ENCODE peak calls at places on chromosomes 4 and X, in ten cellular contexts. C is choroid plexus epithelial cell, O is mesothelial cell of epicardium, N is upper lobe of right lung, K is lower leg skin, J is HCT116, L is HL-60, V is AG04449, D is epithelial cell of esophagus, P is pancreas. U is an unnamed sample.

GRCh38 chrX:151790421-151791160 is 56.0 kb downstream of the CNGA2 start:
- DNase-seq in O (no peak), N (no peak), D (no peak), C (peak), K (no peak), J (no peak), P (no peak), V (no peak), L (no peak), U (no peak)

GRCh38 chrX:134206221-134206620 is 30.8 kb upstream of the CCDC160 start:
- DNase-seq in L (no peak), N (no peak), D (no peak), P (no peak), C (no peak), O (no peak), K (no peak), J (no peak), V (no peak), U (no peak)

GRCh38 chrX:48802089-48802812 is 384 bp downstream of the HDAC6 start:
- DNase-seq in L (peak), K (peak), D (peak), O (no peak), P (peak), C (peak), N (peak), V (peak), J (peak), U (peak)

GRCh38 chrX:132489256-132490085 is 633 bp upstream of the MBNL3 start:
- DNase-seq in O (peak), J (no peak), K (peak), P (peak), C (peak), V (no peak), L (peak), D (peak), N (peak), U (no peak)

GRCh38 chr4:5863461-5864113 is 29.3 kb downstream of the CRMP1 start:
- DNase-seq in L (no peak), C (peak), K (no peak), O (no peak), J (peak), P (no peak), N (no peak), V (peak), D (peak), U (peak)

GRCh38 chr4:23207059-23207458 is 514.3 kb downstream of the GBA3 start:
- DNase-seq in V (no peak), P (no peak), N (no peak), J (no peak), O (no peak), D (no peak), C (no peak), K (no peak), L (no peak), U (no peak)

GRCh38 chr4:83724488-83725060 is 188.7 kb downstream of the GPAT3 start:
- DNase-seq in K (no peak), V (no peak), C (no peak), L (no peak), N (no peak), O (no peak), P (no peak), D (no peak), J (no peak), U (no peak)

GRCh38 chr4:143406523-143406922 is 69.8 kb downstream of the GAB1 start:
- DNase-seq in K (no peak), O (no peak), C (peak), L (no peak), V (no peak), N (no peak), P (peak), J (no peak), D (no peak), U (no peak)

GRCh38 chr4:112296949-112297483 is at the start of gene ALPK1:
- DNase-seq in K (no peak), J (peak), O (no peak), D (peak), N (no peak), V (peak), P (no peak), C (peak), L (peak), U (peak)

GRCh38 chr4:31088600-31089230 is 368.5 kb downstream of the PCDH7 start:
- DNase-seq in P (no peak), V (no peak), O (no peak), J (peak), D (peak), C (peak), K (no peak), L (no peak), N (no peak), U (no peak)

GRCh38 chr4:22824091-22824490 is 131.4 kb downstream of the GBA3 start:
- DNase-seq in P (no peak), C (no peak), K (no peak), L (no peak), J (no peak), D (peak), N (no peak), V (no peak), O (no peak), U (no peak)

GRCh38 chr4:53763813-53764597 is 172.7 kb upstream of the LNX1 start:
- DNase-seq in J (no peak), D (peak), P (no peak), O (no peak), N (no peak), K (no peak), C (peak), L (no peak), V (peak), U (peak)

GRCh38 chr4:7902101-7902553 is 37.5 kb downstream of the AFAP1 start:
- DNase-seq in N (no peak), J (no peak), L (no peak), D (no peak), O (no peak), K (no peak), P (no peak), V (no peak), C (no peak), U (no peak)

GRCh38 chrX:153879741-153880439 is 6.1 kb downstream of the L1CAM start:
- DNase-seq in O (no peak), V (no peak), P (no peak), L (no peak), K (no peak), N (no peak), C (no peak), J (no peak), D (no peak), U (no peak)

GRCh38 chr4:21769404-21770147 is 179.0 kb downstream of the KCNIP4 start:
- DNase-seq in V (no peak), O (no peak), N (no peak), J (no peak), L (no peak), D (peak), P (no peak), K (no peak), C (peak), U (peak)

GRCh38 chr4:150972592-150972991 is 42.5 kb downstream of the LRBA start:
- DNase-seq in O (no peak), K (no peak), N (no peak), J (no peak), D (no peak), P (no peak), L (no peak), C (peak), V (no peak), U (no peak)

GRCh38 chr4:57905965-57906364 is 795.8 kb upstream of the IGFBP7 start:
- DNase-seq in P (no peak), K (no peak), J (no peak), N (no peak), C (no peak), V (no peak), O (no peak), L (no peak), D (peak), U (no peak)

GRCh38 chr4:185810746-185811508 is 1.1 kb downstream of the SORBS2 start:
- DNase-seq in P (no peak), V (no peak), D (peak), K (no peak), O (no peak), C (no peak), N (no peak), L (no peak), J (no peak), U (no peak)

GRCh38 chrX:43939187-43939926 is 33.8 kb downstream of the NDP start:
- DNase-seq in V (no peak), J (no peak), C (peak), O (no peak), P (no peak), L (no peak), N (no peak), D (peak), K (no peak), U (no peak)
- TF ChIP-seq CTCF in V (no peak), J (peak), C (no peak), O (no peak), P (no peak), L (no peak), N (no peak), D (peak), K (no peak), U (no peak)

GRCh38 chrX:83934220-83934619 is 73.3 kb downstream of the CYLC1 start:
- DNase-seq in N (no peak), V (no peak), L (no peak), P (no peak), J (no peak), C (no peak), K (no peak), O (no peak), D (no peak), U (no peak)
- TF ChIP-seq CTCF in N (no peak), V (no peak), L (no peak), P (no peak), J (no peak), C (no peak), K (no peak), O (no peak), D (no peak), U (no peak)

GRCh38 chr4:82463221-82463620 is 32.8 kb downstream of the ENOPH1 start:
- DNase-seq in P (no peak), N (no peak), V (no peak), O (no peak), L (no peak), C (no peak), K (no peak), D (no peak), J (no peak), U (no peak)
- TF ChIP-seq CTCF in P (no peak), N (no peak), V (no peak), O (no peak), L (no peak), C (no peak), K (no peak), D (no peak), J (no peak), U (no peak)

GRCh38 chr4:99947608-99948007 is 1.2 kb upstream of the DNAJB14 start:
- DNase-seq in C (no peak), J (no peak), D (no peak), V (no peak), K (no peak), O (no peak), N (no peak), L (no peak), P (no peak), U (no peak)

GRCh38 chr4:99945718-99946345 is 586 bp downstream of the DNAJB14 start:
- DNase-seq in O (peak), D (peak), K (no peak), N (no peak), L (no peak), V (no peak), J (no peak), P (no peak), C (peak), U (no peak)

GRCh38 chr4:99946346-99947189 is at the start of gene DNAJB14:
- DNase-seq in C (peak), P (peak), K (peak), V (no peak), O (peak), L (peak), N (peak), J (peak), D (peak), U (no peak)

GRCh38 chr4:99947190-99947578 is 766 bp upstream of the DNAJB14 start:
- DNase-seq in J (no peak), L (peak), D (no peak), V (no peak), P (no peak), N (no peak), C (peak), K (no peak), O (no peak), U (no peak)

GRCh38 chr4:99943904-99944437 is 2.4 kb downstream of the DNAJB14 start:
- DNase-seq in P (no peak), L (no peak), D (no peak), O (no peak), V (no peak), J (no peak), K (no peak), C (no peak), N (no peak), U (no peak)
- TF ChIP-seq CTCF in P (no peak), L (no peak), D (no peak), O (no peak), V (no peak), J (no peak), K (no peak), C (no peak), N (no peak), U (no peak)

GRCh38 chrX:125205084-125205917 is 114.4 kb upstream of the TEX13C start:
- DNase-seq in D (peak), O (peak), K (peak), L (peak), V (no peak), C (peak), J (no peak), P (peak), N (no peak), U (no peak)
- TF ChIP-seq CTCF in D (no peak), O (no peak), K (no peak), L (no peak), V (no peak), C (no peak), J (no peak), P (no peak), N (no peak), U (peak)

DNA sequence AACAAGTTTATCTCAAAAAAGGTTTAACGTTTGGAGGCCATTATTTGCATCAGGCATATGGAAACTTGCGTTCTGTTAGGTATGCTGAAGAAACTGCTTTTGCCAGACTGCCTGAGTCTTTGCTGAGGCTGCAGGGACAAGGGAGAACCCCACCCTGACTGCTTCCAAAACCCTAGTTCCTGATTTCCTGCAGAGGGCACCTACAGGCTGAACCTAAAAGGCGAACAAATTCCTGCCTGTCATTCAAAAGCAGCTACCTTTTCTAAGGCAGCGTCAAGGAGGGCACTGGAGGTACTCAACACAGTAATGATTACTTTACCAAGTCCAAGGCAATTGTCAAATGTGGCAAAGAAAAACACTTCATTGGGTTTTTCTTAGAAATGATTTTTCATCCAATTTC is 578 bp upstream of the CORIN start:
- DNase-seq in J (no peak), O (no peak), L (no peak), C (no peak), K (no peak), D (peak), N (no peak), V (no peak), P (no peak), U (no peak)
- TF ChIP-seq CTCF in J (no peak), O (no peak), L (no peak), C (peak), K (no peak), D (peak), N (no peak), V (no peak), P (no peak), U (no peak)

GRCh38 chr4:99324361-99324760 is 3.2 kb upstream of the ADH1B start:
- DNase-seq in V (no peak), J (no peak), D (no peak), N (no peak), C (peak), K (no peak), L (no peak), P (no peak), O (no peak), U (no peak)

GRCh38 chr4:99317354-99317753 is 3.8 kb downstream of the ADH1B start:
- DNase-seq in N (no peak), V (no peak), P (no peak), C (no peak), K (no peak), D (no peak), J (no peak), O (no peak), L (no peak), U (no peak)

GRCh38 chr4:99324978-99325377 is 3.8 kb upstream of the ADH1B start:
- DNase-seq in L (no peak), C (peak), D (peak), N (peak), V (peak), O (no peak), P (peak), K (peak), J (no peak), U (no peak)

GRCh38 chr4:99323761-99324160 is 2.6 kb upstream of the ADH1B start:
- DNase-seq in K (no peak), V (no peak), O (no peak), C (peak), D (no peak), L (no peak), P (no peak), J (no peak), N (no peak), U (no peak)

DNA sequence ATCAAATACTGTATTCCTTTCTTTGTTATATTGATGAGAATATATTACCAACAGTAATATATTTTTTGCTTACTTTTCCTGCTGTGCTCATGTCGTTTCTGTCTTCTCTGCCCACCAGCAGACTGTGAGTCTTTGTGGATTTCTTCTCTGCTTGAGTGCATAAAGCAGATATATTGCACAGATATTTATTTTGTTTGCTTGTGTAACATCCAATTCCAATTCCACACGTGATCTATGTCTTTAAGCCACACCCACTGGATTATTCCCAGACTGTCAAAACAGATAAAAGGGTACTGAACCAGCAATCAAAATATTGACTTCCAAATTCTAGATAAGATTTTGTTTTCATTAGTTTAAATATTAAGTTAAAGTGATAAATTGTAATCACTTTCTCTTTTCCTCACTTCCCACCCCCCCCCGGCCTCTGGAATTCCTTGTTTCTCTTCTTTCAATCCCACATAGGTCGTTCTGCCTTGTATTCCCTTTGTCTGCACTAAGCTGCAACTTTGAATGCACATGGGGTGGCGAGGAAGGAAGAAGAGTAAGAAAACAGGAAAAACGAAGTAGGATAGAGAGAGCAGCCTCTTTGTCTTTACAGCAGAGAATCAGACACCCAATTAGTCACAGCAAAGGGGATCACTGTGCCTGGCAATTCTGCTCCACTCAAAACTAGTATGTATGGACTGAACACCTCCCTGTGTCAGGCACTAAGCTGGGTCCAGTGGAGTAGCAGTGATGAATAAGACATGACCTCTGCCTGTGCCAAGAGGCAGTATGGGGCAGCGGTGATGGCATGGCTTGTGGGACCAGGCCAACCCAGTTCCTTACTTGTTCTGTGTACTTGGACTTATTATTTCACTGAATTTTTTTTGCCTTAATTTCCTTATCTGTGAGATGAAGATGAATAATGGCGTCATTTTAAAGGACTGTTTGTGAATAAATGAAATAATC is at the start of gene ADH1B:
- DNase-seq in K (no peak), J (no peak), O (no peak), N (no peak), L (no peak), D (peak), P (peak), V (no peak), C (peak), U (no peak)
- TF ChIP-seq CTCF in K (no peak), J (no peak), O (no peak), N (no peak), L (no peak), D (no peak), P (no peak), V (no peak), C (no peak), U (no peak)

DNA sequence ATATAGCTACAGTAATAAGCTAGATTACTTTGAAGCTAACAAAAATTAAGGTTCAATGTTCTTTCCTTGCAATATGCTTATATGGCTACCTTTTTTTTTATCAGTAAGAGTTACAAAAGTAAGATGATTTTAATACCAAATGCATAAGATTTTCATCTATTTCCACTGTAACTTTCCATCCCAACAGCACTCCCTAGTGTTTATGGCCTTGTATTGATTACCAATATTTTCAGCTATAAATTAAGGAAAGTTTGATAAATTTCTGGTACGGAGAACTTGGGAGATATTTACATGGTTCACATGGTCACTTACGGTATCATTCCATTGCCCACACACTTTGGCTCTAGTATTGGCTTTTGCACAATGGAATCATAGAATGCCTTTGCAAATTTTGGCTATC is 448.9 kb upstream of the PABPC4L start:
- DNase-seq in J (no peak), P (no peak), K (no peak), L (no peak), O (no peak), N (no peak), C (no peak), D (no peak), V (no peak), U (no peak)
- TF ChIP-seq CTCF in J (no peak), P (no peak), K (no peak), L (no peak), O (no peak), N (no peak), C (no peak), D (no peak), V (no peak), U (no peak)

U was measured in AG09309.